ENCODE peak calls at places on chromosomes 7 and 10, in nine cellular contexts. M is AG04449; U is mucosa of descending colon; B is left ventricle myocardium inferior; C is ascending aorta; V is fibroblast of mammary gland; I is CD4-positive, alpha-beta T cell; R is GM23338; F is Calu3. K is an unnamed sample.

GRCh38 chr10:97724341-97724941 is 10.9 kb downstream of the MARVELD1 start:
- DNase-seq in M (no peak), U (peak), B (no peak), C (no peak), V (peak), I (no peak), R (no peak), F (no peak), K (peak)

GRCh38 chr10:46525177-46525823 is 31.2 kb downstream of the GPRIN2 start:
- DNase-seq in M (peak), U (no peak), B (no peak), C (peak), V (peak), I (no peak), R (no peak), F (peak), K (peak)

GRCh38 chr7:85908051-85908450 is 721.2 kb upstream of the SEMA3D start:
- DNase-seq in M (no peak), U (no peak), B (no peak), C (no peak), V (no peak), I (no peak), R (no peak), F (no peak), K (no peak)

GRCh38 chr7:36188266-36188665 is 35.2 kb downstream of the EEPD1 start:
- DNase-seq in M (no peak), U (no peak), B (no peak), C (no peak), V (no peak), I (no peak), R (no peak), F (no peak), K (no peak)

GRCh38 chr7:31814187-31814586 is 127.2 kb downstream of the PPP1R17 start:
- DNase-seq in M (no peak), U (no peak), B (no peak), C (no peak), V (peak), I (no peak), R (peak), F (peak), K (peak)

GRCh38 chr10:102208311-102209035 is 17.6 kb upstream of the ELOVL3 start:
- DNase-seq in M (no peak), U (no peak), B (no peak), C (no peak), V (peak), I (no peak), R (no peak), F (no peak), K (no peak)

GRCh38 chr10:394061-394438 is 258.8 kb downstream of the ZMYND11 start:
- DNase-seq in M (no peak), U (no peak), B (no peak), C (no peak), V (no peak), I (no peak), R (no peak), F (no peak), K (no peak)

GRCh38 chr7:155879592-155879991 is 67.3 kb upstream of the SHH start:
- DNase-seq in M (no peak), U (no peak), B (no peak), C (no peak), V (no peak), I (no peak), R (no peak), F (no peak), K (no peak)

GRCh38 chr10:5291501-5292195 is 73.1 kb upstream of the UCN3 start:
- DNase-seq in M (peak), U (peak), B (peak), C (peak), V (peak), I (no peak), R (no peak), F (peak), K (peak)

GRCh38 chr7:28474267-28474618 is 61.9 kb downstream of the CREB5 start:
- DNase-seq in M (no peak), U (no peak), B (no peak), C (no peak), V (peak), I (no peak), R (no peak), F (no peak), K (no peak)

GRCh38 chr10:63247771-63248170 is 114.6 kb downstream of the NRBF2 start:
- DNase-seq in M (no peak), U (no peak), B (no peak), C (no peak), V (no peak), I (no peak), R (no peak), F (no peak), K (peak)

GRCh38 chr7:81871606-81872265 is 101.9 kb upstream of the HGF start:
- DNase-seq in M (no peak), U (no peak), B (no peak), C (no peak), V (peak), I (no peak), R (no peak), F (no peak), K (no peak)

GRCh38 chr7:129642871-129643515 is 31.5 kb downstream of the NRF1 start:
- DNase-seq in M (no peak), U (no peak), B (no peak), C (no peak), V (no peak), I (no peak), R (no peak), F (no peak), K (no peak)

GRCh38 chr10:126060232-126060935 is 164.0 kb downstream of the FANK1 start:
- DNase-seq in M (peak), U (no peak), B (peak), C (peak), V (peak), I (no peak), R (no peak), F (no peak), K (peak)

GRCh38 chr10:6958254-6958653 is 378.2 kb upstream of the PRKCQ start:
- DNase-seq in M (no peak), U (no peak), B (no peak), C (no peak), V (no peak), I (no peak), R (no peak), F (no peak), K (no peak)

GRCh38 chr7:129348023-129348740 is 86.0 kb upstream of the STRIP2 start:
- DNase-seq in M (no peak), U (no peak), B (no peak), C (no peak), V (no peak), I (no peak), R (no peak), F (no peak), K (no peak)

GRCh38 chr10:86370006-86370585 is 3.5 kb upstream of the GRID1 start:
- DNase-seq in M (no peak), U (no peak), B (no peak), C (peak), V (no peak), I (no peak), R (no peak), F (no peak), K (no peak)

GRCh38 chr10:97332586-97333350 is 1.8 kb downstream of the FRAT2 start:
- DNase-seq in M (no peak), U (no peak), B (no peak), C (no peak), V (peak), I (no peak), R (peak), F (peak), K (peak)

GRCh38 chr7:30062587-30062986 is 34.4 kb downstream of the PLEKHA8 start:
- DNase-seq in M (no peak), U (no peak), B (no peak), C (no peak), V (peak), I (no peak), R (peak), F (no peak), K (peak)

GRCh38 chr10:8193546-8193945 is 139.1 kb downstream of the GATA3 start:
- DNase-seq in M (no peak), U (no peak), B (no peak), C (no peak), V (no peak), I (no peak), R (peak), F (no peak), K (no peak)

GRCh38 chr10:1240341-1240775 is 184.2 kb downstream of the WDR37 start:
- DNase-seq in M (no peak), U (no peak), B (no peak), C (no peak), V (no peak), I (no peak), R (peak), F (no peak), K (no peak)

GRCh38 chr10:72331575-72332422 is 22.9 kb downstream of the DNAJB12 start:
- DNase-seq in M (no peak), U (peak), B (peak), C (peak), V (peak), I (peak), R (peak), F (peak), K (peak)

GRCh38 chr10:22369433-22370072 is 24.3 kb downstream of the SPAG6 start:
- DNase-seq in M (no peak), U (no peak), B (no peak), C (no peak), V (peak), I (no peak), R (no peak), F (no peak), K (peak)

GRCh38 chr7:134209322-134210015 is 82.3 kb downstream of the LRGUK start:
- DNase-seq in M (no peak), U (no peak), B (no peak), C (no peak), V (no peak), I (no peak), R (no peak), F (no peak), K (no peak)

GRCh38 chr7:131893627-131894345 is 337.4 kb upstream of the PODXL start:
- DNase-seq in M (peak), U (no peak), B (no peak), C (no peak), V (no peak), I (no peak), R (no peak), F (no peak), K (no peak)

GRCh38 chr10:59366310-59366709 is 4.0 kb upstream of the FAM13C start:
- DNase-seq in M (no peak), U (no peak), B (peak), C (no peak), V (peak), I (no peak), R (no peak), F (no peak), K (no peak)

GRCh38 chr7:140249036-140249806 is 72.4 kb upstream of the KDM7A start:
- DNase-seq in M (no peak), U (no peak), B (no peak), C (no peak), V (no peak), I (no peak), R (no peak), F (no peak), K (no peak)

GRCh38 chr7:4744391-4745264 is 30.8 kb upstream of the AP5Z1 start:
- DNase-seq in M (peak), U (peak), B (peak), C (peak), V (peak), I (peak), R (peak), F (peak), K (peak)
- TF ChIP-seq CTCF in M (no peak), U (no peak), B (no peak), C (no peak), V (no peak), I (no peak), R (no peak), F (no peak), K (no peak)

GRCh38 chr7:38411404-38411803 is 138.0 kb upstream of the TARP start:
- DNase-seq in M (no peak), U (no peak), B (no peak), C (no peak), V (peak), I (no peak), R (peak), F (peak), K (peak)
- TF ChIP-seq CTCF in M (peak), U (no peak), B (no peak), C (no peak), V (peak), I (no peak), R (peak), F (peak), K (peak)

GRCh38 chr7:105013818-105014724 is at the start of gene KMT2E:
- DNase-seq in M (no peak), U (peak), B (peak), C (peak), V (peak), I (peak), R (peak), F (peak), K (peak)

GRCh38 chr7:105014725-105015630 is 973 bp downstream of the KMT2E start:
- DNase-seq in M (no peak), U (peak), B (no peak), C (peak), V (peak), I (peak), R (peak), F (peak), K (peak)

GRCh38 chr7:105011771-105012502 is 2.1 kb upstream of the KMT2E start:
- DNase-seq in M (no peak), U (peak), B (no peak), C (no peak), V (no peak), I (peak), R (peak), F (no peak), K (peak)

GRCh38 chr7:105012503-105013282 is 1.3 kb upstream of the KMT2E start:
- DNase-seq in M (peak), U (peak), B (peak), C (peak), V (peak), I (peak), R (peak), F (peak), K (peak)

DNA sequence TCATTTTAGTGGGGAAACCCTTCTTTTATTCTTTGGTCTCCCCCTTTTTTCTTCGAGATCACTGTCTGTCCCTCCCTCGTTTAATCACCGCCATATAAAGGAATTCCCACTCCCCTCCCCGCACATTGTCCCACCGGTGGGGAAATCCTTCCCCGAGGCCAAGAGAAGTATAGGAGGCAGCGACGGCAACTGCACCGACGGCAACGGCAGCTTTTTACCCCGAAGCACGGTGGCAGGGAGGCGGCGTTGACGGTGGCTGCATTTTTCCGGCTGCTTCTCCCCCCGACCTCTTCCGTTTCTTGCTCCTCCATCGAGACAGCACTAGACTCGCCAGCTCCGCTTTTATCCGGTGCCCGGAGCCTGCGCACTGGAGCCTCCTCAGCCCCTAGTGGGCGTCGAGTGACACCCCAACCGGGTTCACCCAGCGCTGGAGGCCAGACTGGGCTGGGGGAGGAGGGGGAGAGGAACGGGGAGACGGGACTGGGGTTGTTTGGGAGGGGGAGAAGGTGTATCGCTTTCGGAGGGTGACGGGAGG is 655 bp upstream of the KMT2E start:
- DNase-seq in M (peak), U (peak), B (peak), C (peak), V (peak), I (peak), R (peak), F (peak), K (peak)
- TF ChIP-seq CTCF in M (peak), U (no peak), B (peak), C (peak), V (peak), I (no peak), R (peak), F (no peak), K (peak)

GRCh38 chr7:93463764-93464163 is 110.8 kb downstream of the CALCR start:
- DNase-seq in M (no peak), U (no peak), B (no peak), C (no peak), V (no peak), I (no peak), R (no peak), F (no peak), K (no peak)

GRCh38 chr7:93461350-93461749 is 113.2 kb downstream of the CALCR start:
- DNase-seq in M (no peak), U (no peak), B (no peak), C (no peak), V (no peak), I (no peak), R (peak), F (no peak), K (peak)
- TF ChIP-seq CTCF in M (no peak), U (no peak), B (no peak), C (no peak), V (no peak), I (no peak), R (peak), F (no peak), K (peak)